ENCODE peak calls at places on chromosomes 7 and 10, in seven cellular contexts. B, C, K, G, A, I and T are unnamed samples.

GRCh38 chr10:74208081-74208480 is 57.1 kb downstream of the ADK start:
- DNase-seq in K (no peak), G (no peak), B (no peak), C (peak; percentile 50), A (no peak), I (no peak), T (no peak)

GRCh38 chr7:80940539-80941205 is 21.8 kb upstream of the SEMA3C start:
- DNase-seq in G (no peak), A (no peak), C (no peak), B (peak; percentile 31), K (no peak), I (no peak), T (no peak)

GRCh38 chr7:3732395-3732794 is 431.3 kb downstream of the SDK1 start:
- DNase-seq in B (no peak), I (no peak), K (no peak), C (no peak), A (no peak), G (no peak), T (no peak)

GRCh38 chr10:504131-504611 is 185.3 kb downstream of the DIP2C start:
- DNase-seq in B (no peak), G (no peak), K (no peak), A (no peak), I (no peak), C (no peak), T (no peak)

GRCh38 chr7:148356303-148356702 is 234.3 kb upstream of the C7orf33 start:
- DNase-seq in C (no peak), A (no peak), K (no peak), B (no peak), I (no peak), G (no peak), T (no peak)

GRCh38 chr7:115789901-115790300 is 240.7 kb downstream of the TFEC start:
- DNase-seq in K (no peak), I (no peak), C (no peak), A (no peak), G (no peak), B (no peak), T (no peak)

GRCh38 chr10:132396495-132397035 is 435 bp upstream of the PWWP2B start:
- DNase-seq in K (no peak), A (peak; percentile 52), I (no peak), C (peak; percentile 86), G (no peak), B (peak; percentile 44), T (peak; percentile 82)

GRCh38 chr7:151556592-151556991 is 36.9 kb upstream of the RHEB start:
- DNase-seq in K (no peak), A (no peak), G (no peak), I (no peak), B (no peak), C (no peak), T (no peak)

GRCh38 chr7:34596887-34597286 is 61.1 kb upstream of the NPSR1 start:
- DNase-seq in I (no peak), C (peak; percentile 20), A (no peak), G (no peak), B (no peak), K (no peak), T (no peak)

GRCh38 chr7:140134039-140134438 is 42.7 kb downstream of the KDM7A start:
- DNase-seq in C (no peak), B (no peak), A (no peak), K (no peak), G (no peak), I (no peak), T (no peak)

GRCh38 chr10:118956253-118957140 is 73.0 kb upstream of the NANOS1 start:
- DNase-seq in G (no peak), A (no peak), I (no peak), K (no peak), C (no peak), B (no peak), T (no peak)

GRCh38 chr10:61341008-61341407 is 112.2 kb downstream of the TMEM26 start:
- DNase-seq in K (no peak), I (no peak), G (no peak), B (no peak), A (no peak), C (no peak), T (no peak)

GRCh38 chr7:108282427-108282996 is 152.4 kb upstream of the LAMB4 start:
- DNase-seq in C (no peak), I (no peak), K (no peak), A (no peak), G (no peak), B (no peak), T (no peak)

GRCh38 chr7:117350027-117350426 is 27.2 kb upstream of the WNT2 start:
- DNase-seq in A (no peak), G (no peak), I (no peak), C (peak; percentile 11), B (no peak), K (no peak), T (no peak)

GRCh38 chr10:131758062-131758941 is 142.5 kb upstream of the PPP2R2D start:
- DNase-seq in G (no peak), K (no peak), A (no peak), C (peak; percentile 47), I (no peak), B (no peak), T (no peak)